ENCODE peak calls at places on chromosomes 1 and 21, in nine cellular contexts. S is cardiac muscle cell, K is body of pancreas, O is pancreas, W is choroid plexus epithelial cell, F is WTC11, R is Panc1, Q is GM20000, H is A549. I is an unnamed sample.

GRCh38 chr1:56788102-56788501 is 31.1 kb downstream of the FYB2 start:
- DNase-seq in S (no peak), K (no peak), O (no peak), W (no peak), F (no peak), R (no peak), Q (no peak), H (no peak), I (no peak)

GRCh38 chr21:34223376-34223775 is 140.4 kb upstream of the KCNE2 start:
- DNase-seq in S (no peak), K (no peak), O (no peak), W (no peak), F (no peak), R (no peak), Q (no peak), H (no peak), I (no peak)

GRCh38 chr1:28577738-28578536 is 14.1 kb upstream of the RAB42 start:
- DNase-seq in S (no peak), K (no peak), O (no peak), W (no peak), F (no peak), R (no peak), Q (no peak), H (no peak), I (no peak)

GRCh38 chr1:60960846-60961542 is 121.4 kb upstream of the NFIA start:
- DNase-seq in S (peak), K (no peak), O (no peak), W (no peak), F (no peak), R (no peak), Q (no peak), H (no peak), I (no peak)

GRCh38 chr21:36757246-36757645 is 58.3 kb downstream of the SIM2 start:
- DNase-seq in S (no peak), K (no peak), O (no peak), W (peak), F (no peak), R (no peak), Q (no peak), H (no peak), I (no peak)

GRCh38 chr1:20616468-20617156 is 16.6 kb upstream of the PINK1 start:
- DNase-seq in S (no peak), K (no peak), O (no peak), W (peak), F (no peak), R (no peak), Q (peak), H (no peak), I (peak)

GRCh38 chr1:223720987-223721591 is 8.8 kb downstream of the CAPN2 start:
- DNase-seq in S (no peak), K (peak), O (peak), W (peak), F (no peak), R (no peak), Q (no peak), H (peak), I (no peak)

GRCh38 chr1:7471836-7472235 is 299.3 kb upstream of the VAMP3 start:
- DNase-seq in S (no peak), K (no peak), O (no peak), W (no peak), F (no peak), R (no peak), Q (no peak), H (no peak), I (no peak)

GRCh38 chr1:101187287-101187686 is 49.5 kb upstream of the S1PR1 start:
- DNase-seq in S (no peak), K (no peak), O (no peak), W (peak), F (no peak), R (no peak), Q (no peak), H (no peak), I (no peak)

GRCh38 chr1:30723296-30723897 is at the start of gene MATN1:
- DNase-seq in S (no peak), K (no peak), O (no peak), W (no peak), F (no peak), R (no peak), Q (no peak), H (no peak), I (no peak)

GRCh38 chr1:9438431-9439073 is 100.7 kb upstream of the SLC25A33 start:
- DNase-seq in S (no peak), K (peak), O (peak), W (peak), F (no peak), R (peak), Q (no peak), H (peak), I (no peak)

GRCh38 chr21:29299046-29299905 is 554 bp downstream of the BACH1 start:
- DNase-seq in S (peak), K (peak), O (peak), W (peak), F (peak), R (no peak), Q (no peak), H (peak), I (no peak)

GRCh38 chr1:47755368-47755990 is 241.7 kb downstream of the TRABD2B start:
- DNase-seq in S (peak), K (no peak), O (no peak), W (no peak), F (peak), R (peak), Q (peak), H (peak), I (peak)

GRCh38 chr1:119587328-119587727 is 60.7 kb downstream of the ZNF697 start:
- DNase-seq in S (peak), K (no peak), O (no peak), W (peak), F (no peak), R (no peak), Q (no peak), H (no peak), I (no peak)

GRCh38 chr21:44368711-44369446 is 15.5 kb downstream of the TRPM2 start:
- DNase-seq in S (no peak), K (no peak), O (no peak), W (no peak), F (peak), R (no peak), Q (no peak), H (no peak), I (no peak)

GRCh38 chr1:45913183-45913924 is 109.9 kb downstream of the MAST2 start:
- DNase-seq in S (peak), K (no peak), O (no peak), W (peak), F (no peak), R (no peak), Q (no peak), H (no peak), I (peak)

GRCh38 chr1:159854101-159854692 is 8.3 kb downstream of the VSIG8 start:
- DNase-seq in S (peak), K (peak), O (peak), W (peak), F (peak), R (no peak), Q (no peak), H (peak), I (no peak)

GRCh38 chr1:183267646-183268431 is 81.8 kb downstream of the LAMC2 start:
- DNase-seq in S (no peak), K (no peak), O (no peak), W (peak), F (no peak), R (no peak), Q (no peak), H (peak), I (no peak)

GRCh38 chr1:180343931-180344406 is 113.9 kb downstream of the LHX4 start:
- DNase-seq in S (peak), K (peak), O (no peak), W (peak), F (no peak), R (no peak), Q (no peak), H (no peak), I (no peak)

GRCh38 chr1:184480711-184481110 is 93.9 kb downstream of the C1orf21 start:
- DNase-seq in S (no peak), K (no peak), O (no peak), W (no peak), F (peak), R (no peak), Q (no peak), H (no peak), I (no peak)

GRCh38 chr1:59292557-59292956 is 4.3 kb upstream of the FGGY start:
- DNase-seq in S (no peak), K (peak), O (no peak), W (peak), F (no peak), R (no peak), Q (peak), H (peak), I (peak)

GRCh38 chr1:160767417-160768294 is 28.3 kb upstream of the LY9 start:
- DNase-seq in S (no peak), K (no peak), O (no peak), W (no peak), F (no peak), R (no peak), Q (no peak), H (no peak), I (no peak)

GRCh38 chr1:2643414-2644077 is 10.7 kb upstream of the MMEL1 start:
- DNase-seq in S (no peak), K (no peak), O (no peak), W (no peak), F (no peak), R (no peak), Q (no peak), H (no peak), I (peak)

GRCh38 chr1:224780736-224781135 is 148.7 kb upstream of the DNAH14 start:
- DNase-seq in S (no peak), K (no peak), O (no peak), W (no peak), F (no peak), R (no peak), Q (no peak), H (no peak), I (no peak)

GRCh38 chr1:150836129-150836773 is 28.2 kb upstream of the CTSK start:
- DNase-seq in S (no peak), K (no peak), O (no peak), W (peak), F (no peak), R (no peak), Q (peak), H (no peak), I (peak)

GRCh38 chr1:116122955-116123757 is 12.0 kb downstream of the MAB21L3 start:
- DNase-seq in S (no peak), K (peak), O (no peak), W (peak), F (no peak), R (no peak), Q (no peak), H (peak), I (no peak)

GRCh38 chr1:32782086-32782485 is 35.1 kb downstream of the YARS1 start:
- DNase-seq in S (no peak), K (no peak), O (no peak), W (peak), F (no peak), R (no peak), Q (no peak), H (no peak), I (no peak)

GRCh38 chr1:64663654-64664053 is 81.2 kb upstream of the RAVER2 start:
- DNase-seq in S (peak), K (no peak), O (no peak), W (peak), F (peak), R (no peak), Q (peak), H (peak), I (peak)

GRCh38 chr1:167492509-167492910 is 25.8 kb downstream of the CD247 start:
- DNase-seq in S (no peak), K (no peak), O (no peak), W (no peak), F (no peak), R (no peak), Q (no peak), H (no peak), I (no peak)

GRCh38 chr1:32496127-32496526 is 31.3 kb downstream of the ZBTB8B start:
- DNase-seq in S (no peak), K (no peak), O (no peak), W (peak), F (no peak), R (no peak), Q (no peak), H (no peak), I (no peak)

GRCh38 chr1:17098440-17099317 is 20.6 kb downstream of the PADI2 start:
- DNase-seq in S (no peak), K (no peak), O (no peak), W (peak), F (no peak), R (no peak), Q (no peak), H (no peak), I (no peak)

GRCh38 chr1:158330390-158330789 is 941 bp downstream of the CD1B start:
- DNase-seq in S (no peak), K (no peak), O (no peak), W (no peak), F (no peak), R (no peak), Q (no peak), H (no peak), I (no peak)

GRCh38 chr21:31343680-31344480 is at the start of gene TIAM1:
- DNase-seq in S (peak), K (peak), O (no peak), W (peak), F (peak), R (no peak), Q (peak), H (peak), I (no peak)

GRCh38 chr1:43935711-43936427 is 2.3 kb downstream of the ARTN start:
- DNase-seq in S (peak), K (peak), O (peak), W (no peak), F (peak), R (no peak), Q (peak), H (no peak), I (peak)

GRCh38 chr1:202013601-202014000 is 3.2 kb downstream of the ELF3 start:
- DNase-seq in S (no peak), K (peak), O (no peak), W (no peak), F (no peak), R (no peak), Q (no peak), H (peak), I (no peak)

GRCh38 chr1:3170566-3171453 is 101.8 kb downstream of the PRDM16 start:
- DNase-seq in S (peak), K (peak), O (peak), W (peak), F (no peak), R (no peak), Q (no peak), H (no peak), I (no peak)

GRCh38 chr1:238960071-238960470 is 426.3 kb upstream of the CHRM3 start:
- DNase-seq in S (no peak), K (no peak), O (no peak), W (peak), F (no peak), R (no peak), Q (no peak), H (no peak), I (no peak)

GRCh38 chr1:166174108-166174507 is 7.3 kb upstream of the FAM78B start:
- DNase-seq in S (peak), K (peak), O (no peak), W (no peak), F (no peak), R (no peak), Q (no peak), H (no peak), I (no peak)

DNA sequence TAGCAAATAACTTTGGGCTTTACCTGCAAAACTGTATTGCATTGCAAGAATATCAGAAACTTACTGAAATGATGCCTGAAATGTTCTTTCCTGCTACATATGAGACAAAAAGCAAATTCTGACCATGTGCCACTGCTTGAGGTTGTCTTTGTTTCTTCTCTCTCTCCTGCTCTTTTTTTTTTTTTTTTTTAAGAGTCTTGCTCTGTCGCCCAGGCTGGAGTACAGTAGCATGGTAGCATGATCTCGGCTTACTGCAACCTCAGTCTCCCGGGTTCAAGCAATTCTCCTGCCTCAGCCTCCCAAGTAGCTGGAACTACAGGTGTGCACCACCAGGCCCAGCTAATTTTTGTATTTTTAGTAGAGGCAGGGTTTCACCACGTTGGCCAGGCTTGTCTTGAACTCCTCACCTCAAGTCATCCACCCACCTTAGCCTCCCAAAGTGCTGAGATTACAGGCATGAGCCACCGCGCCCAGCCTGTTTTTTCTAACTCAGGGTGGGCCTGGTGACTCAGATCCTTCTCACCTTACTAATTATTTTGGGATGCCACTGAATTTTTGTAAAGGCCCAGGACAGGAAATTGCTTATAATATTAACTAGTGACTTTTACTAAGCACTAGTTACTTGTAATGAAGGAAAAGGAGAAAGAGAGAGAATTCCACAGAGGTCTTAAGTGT is 35.9 kb downstream of the DNASE2B start:
- DNase-seq in S (no peak), K (no peak), O (no peak), W (no peak), F (no peak), R (no peak), Q (no peak), H (no peak), I (no peak)
- TF ChIP-seq CTCF in S (no peak), K (no peak), O (no peak), W (no peak), F (no peak), R (peak), Q (no peak), H (no peak), I (no peak)

GRCh38 chr1:42736152-42736551 is 3.9 kb downstream of the CLDN19 start:
- DNase-seq in S (no peak), K (no peak), O (no peak), W (peak), F (peak), R (no peak), Q (peak), H (peak), I (no peak)
- TF ChIP-seq CTCF in S (peak), K (no peak), O (no peak), W (peak), F (no peak), R (no peak), Q (no peak), H (no peak), I (peak)

DNA sequence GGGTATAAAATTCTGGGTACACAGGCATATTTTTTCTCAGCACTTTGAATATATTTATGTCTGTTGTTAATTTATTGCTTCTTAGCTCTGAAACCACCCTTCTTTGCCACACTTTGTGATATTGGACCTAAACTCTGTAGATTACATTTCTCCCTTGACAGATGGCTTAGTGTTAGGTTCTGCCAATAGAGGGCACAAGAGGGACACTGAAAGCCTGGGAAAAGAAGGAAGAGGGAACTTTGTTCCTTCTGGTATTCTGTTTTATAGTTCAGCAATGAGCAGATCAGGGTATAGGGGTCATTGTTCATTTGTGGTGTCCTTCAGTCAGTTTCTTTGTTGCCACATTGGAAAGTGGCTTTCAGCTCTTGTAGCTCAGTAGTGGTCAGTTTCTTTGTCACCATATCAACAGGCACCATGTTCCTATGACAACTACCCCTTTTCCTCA is 423.5 kb upstream of the PROX1 start:
- DNase-seq in S (peak), K (peak), O (peak), W (no peak), F (no peak), R (no peak), Q (no peak), H (peak), I (no peak)
- TF ChIP-seq CTCF in S (no peak), K (peak), O (peak), W (no peak), F (peak), R (peak), Q (no peak), H (no peak), I (no peak)

DNA sequence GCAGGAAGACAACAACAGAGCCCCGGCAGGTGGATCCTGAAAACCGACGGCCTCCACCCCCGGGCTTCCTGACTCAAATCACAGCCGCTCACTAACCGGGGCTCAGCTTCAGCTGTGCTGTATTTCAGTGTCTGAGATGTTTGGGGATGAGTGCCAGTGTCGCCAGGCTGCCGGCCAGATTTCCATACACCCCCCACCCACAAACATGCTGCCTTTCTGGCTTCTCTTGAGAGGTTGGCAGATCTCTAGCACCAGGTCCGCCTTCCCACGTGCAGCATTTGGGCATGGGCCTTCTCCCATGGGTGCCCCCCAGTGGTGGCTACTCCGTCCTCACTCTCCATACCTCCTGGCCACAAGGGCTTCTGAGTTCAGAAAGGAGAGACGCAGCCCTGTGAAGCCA is 34.8 kb downstream of the KCNAB2 start:
- DNase-seq in S (no peak), K (no peak), O (no peak), W (no peak), F (no peak), R (no peak), Q (no peak), H (peak), I (no peak)
- TF ChIP-seq CTCF in S (peak), K (no peak), O (no peak), W (peak), F (no peak), R (no peak), Q (no peak), H (no peak), I (no peak)

GRCh38 chr21:46317710-46318463 is 5.8 kb downstream of the C21orf58 start:
- DNase-seq in S (no peak), K (peak), O (peak), W (no peak), F (no peak), R (no peak), Q (no peak), H (no peak), I (no peak)

GRCh38 chr21:46318464-46318845 is 5.2 kb downstream of the C21orf58 start:
- DNase-seq in S (no peak), K (no peak), O (no peak), W (no peak), F (no peak), R (no peak), Q (no peak), H (no peak), I (no peak)

GRCh38 chr21:46322351-46323226 is 1.1 kb downstream of the C21orf58 start:
- DNase-seq in S (peak), K (no peak), O (no peak), W (peak), F (no peak), R (no peak), Q (peak), H (peak), I (no peak)

GRCh38 chr21:46319192-46319591 is 4.5 kb downstream of the C21orf58 start:
- DNase-seq in S (no peak), K (no peak), O (no peak), W (no peak), F (no peak), R (no peak), Q (no peak), H (no peak), I (no peak)

DNA sequence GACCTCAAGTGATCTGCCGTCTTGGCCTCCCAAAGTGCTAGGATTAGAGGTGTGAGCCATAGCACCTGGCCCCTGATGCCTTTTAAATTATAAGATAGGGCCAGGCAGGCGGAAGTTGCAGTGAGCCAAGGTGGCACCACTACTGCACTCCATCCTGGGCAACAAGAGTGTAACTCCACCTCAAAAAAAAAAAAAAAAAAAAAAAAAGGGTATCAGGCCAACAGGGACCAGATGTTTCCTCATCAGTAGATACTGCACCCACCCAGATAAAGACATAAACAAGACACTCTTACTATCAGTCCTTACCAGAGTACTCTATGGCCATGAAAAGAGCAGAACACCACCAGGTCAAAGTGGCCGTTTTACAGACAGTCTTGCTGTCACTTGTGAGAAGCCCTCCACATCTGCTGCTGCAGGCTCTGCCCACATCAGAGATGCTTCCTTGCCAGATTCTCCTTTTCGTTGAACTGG is 3.3 kb downstream of the C21orf58 start:
- DNase-seq in S (no peak), K (no peak), O (no peak), W (no peak), F (no peak), R (no peak), Q (no peak), H (no peak), I (no peak)
- TF ChIP-seq CTCF in S (no peak), K (no peak), O (no peak), W (no peak), F (no peak), R (no peak), Q (no peak), H (no peak), I (no peak)

I was measured in GM13976.